ENCODE peak calls at places on chromosomes 6 and 20, in six cellular contexts. One of them, this sample, is unnamed.

GRCh38 chr20:30502670-30503069 is 754.8 kb upstream of the DEFB115 start:
- DNase-seq in A549: no peak
- DNase-seq in IMR-90: no peak
- DNase-seq in left cardiac atrium: no peak
- DNase-seq in AG09309: no peak
- DNase-seq in adrenal gland: no peak
- DNase-seq in this sample: no peak

GRCh38 chr6:166671434-166672061 is 44.5 kb upstream of the RPS6KA2 start:
- DNase-seq in A549: no peak
- DNase-seq in IMR-90: no peak
- DNase-seq in left cardiac atrium: peak; percentile 58
- DNase-seq in AG09309: no peak
- DNase-seq in adrenal gland: peak; percentile 85
- DNase-seq in this sample: peak; percentile 17

GRCh38 chr6:113352029-113352801 is 504.9 kb upstream of the MARCKS start:
- DNase-seq in A549: peak; percentile 33
- DNase-seq in IMR-90: peak; percentile 84
- DNase-seq in left cardiac atrium: no peak
- DNase-seq in AG09309: no peak
- DNase-seq in adrenal gland: no peak
- DNase-seq in this sample: peak; percentile 76

GRCh38 chr20:36145877-36146707 is 8.4 kb upstream of the EPB41L1 start:
- DNase-seq in A549: no peak
- DNase-seq in IMR-90: peak; percentile 44
- DNase-seq in left cardiac atrium: peak; percentile 62
- DNase-seq in AG09309: no peak
- DNase-seq in adrenal gland: peak; percentile 75
- DNase-seq in this sample: no peak

GRCh38 chr6:29943053-29943966 is 978 bp downstream of the HLA-A start:
- DNase-seq in A549: no peak
- DNase-seq in IMR-90: no peak
- DNase-seq in left cardiac atrium: no peak
- DNase-seq in AG09309: no peak
- DNase-seq in adrenal gland: no peak
- DNase-seq in this sample: no peak

GRCh38 chr6:7484666-7485065 is 56.8 kb upstream of the DSP start:
- DNase-seq in A549: no peak
- DNase-seq in IMR-90: no peak
- DNase-seq in left cardiac atrium: no peak
- DNase-seq in AG09309: no peak
- DNase-seq in adrenal gland: no peak
- DNase-seq in this sample: no peak

GRCh38 chr6:150898390-150899170 is 33.1 kb downstream of the MTHFD1L start:
- DNase-seq in A549: no peak
- DNase-seq in IMR-90: peak; percentile 57
- DNase-seq in left cardiac atrium: no peak
- DNase-seq in AG09309: no peak
- DNase-seq in adrenal gland: no peak
- DNase-seq in this sample: peak; percentile 54

GRCh38 chr20:17995967-17996819 is 27.4 kb downstream of the MGME1 start:
- DNase-seq in A549: peak; percentile 66
- DNase-seq in IMR-90: peak; percentile 74
- DNase-seq in left cardiac atrium: no peak
- DNase-seq in AG09309: peak; percentile 40
- DNase-seq in adrenal gland: peak; percentile 84
- DNase-seq in this sample: peak; percentile 82

GRCh38 chr20:62507991-62508640 is 32.3 kb upstream of the GATA5 start:
- DNase-seq in A549: no peak
- DNase-seq in IMR-90: no peak
- DNase-seq in left cardiac atrium: no peak
- DNase-seq in AG09309: no peak
- DNase-seq in adrenal gland: no peak
- DNase-seq in this sample: no peak

GRCh38 chr6:137353346-137353745 is 134.2 kb upstream of the IFNGR1 start:
- DNase-seq in A549: no peak
- DNase-seq in IMR-90: no peak
- DNase-seq in left cardiac atrium: no peak
- DNase-seq in AG09309: no peak
- DNase-seq in adrenal gland: no peak
- DNase-seq in this sample: peak; percentile 58

GRCh38 chr6:92122746-92123145 is 1296.6 kb downstream of the EPHA7 start:
- DNase-seq in A549: no peak
- DNase-seq in IMR-90: peak; percentile 1
- DNase-seq in left cardiac atrium: no peak
- DNase-seq in AG09309: no peak
- DNase-seq in adrenal gland: no peak
- DNase-seq in this sample: peak; percentile 13

GRCh38 chr6:116015983-116016382 is 44.7 kb downstream of the FRK start:
- DNase-seq in A549: no peak
- DNase-seq in IMR-90: no peak
- DNase-seq in left cardiac atrium: no peak
- DNase-seq in AG09309: no peak
- DNase-seq in adrenal gland: no peak
- DNase-seq in this sample: no peak

GRCh38 chr20:11352041-11352440 is 565.7 kb upstream of the BTBD3 start:
- DNase-seq in A549: no peak
- DNase-seq in IMR-90: no peak
- DNase-seq in left cardiac atrium: no peak
- DNase-seq in AG09309: no peak
- DNase-seq in adrenal gland: no peak
- DNase-seq in this sample: no peak

GRCh38 chr6:43138267-43138666 is 32.8 kb upstream of the SRF start:
- DNase-seq in A549: no peak
- DNase-seq in IMR-90: no peak
- DNase-seq in left cardiac atrium: no peak
- DNase-seq in AG09309: no peak
- DNase-seq in adrenal gland: no peak
- DNase-seq in this sample: no peak

GRCh38 chr6:37607949-37608348 is 89.7 kb downstream of the MDGA1 start:
- DNase-seq in A549: peak; percentile 22
- DNase-seq in IMR-90: peak; percentile 57
- DNase-seq in left cardiac atrium: no peak
- DNase-seq in AG09309: no peak
- DNase-seq in adrenal gland: no peak
- DNase-seq in this sample: peak; percentile 57

GRCh38 chr20:13396036-13396435 is 175.0 kb downstream of the ISM1 start:
- DNase-seq in A549: no peak
- DNase-seq in IMR-90: peak; percentile 56
- DNase-seq in left cardiac atrium: no peak
- DNase-seq in AG09309: peak; percentile 94
- DNase-seq in adrenal gland: no peak
- DNase-seq in this sample: peak; percentile 31

GRCh38 chr6:45513843-45514242 is 136.1 kb upstream of the SUPT3H start:
- DNase-seq in A549: no peak
- DNase-seq in IMR-90: no peak
- DNase-seq in left cardiac atrium: no peak
- DNase-seq in AG09309: no peak
- DNase-seq in adrenal gland: no peak
- DNase-seq in this sample: no peak

GRCh38 chr6:105897131-105897530 is 189.0 kb upstream of the PRDM1 start:
- DNase-seq in A549: no peak
- DNase-seq in IMR-90: peak; percentile 21
- DNase-seq in left cardiac atrium: no peak
- DNase-seq in AG09309: no peak
- DNase-seq in adrenal gland: no peak
- DNase-seq in this sample: no peak

GRCh38 chr20:57664476-57664875 is 44.2 kb upstream of the ZBP1 start:
- DNase-seq in A549: no peak
- DNase-seq in IMR-90: no peak
- DNase-seq in left cardiac atrium: peak; percentile 21
- DNase-seq in AG09309: no peak
- DNase-seq in adrenal gland: peak; percentile 46
- DNase-seq in this sample: no peak

GRCh38 chr20:8808180-8808535 is 260.7 kb upstream of the PLCB4 start:
- DNase-seq in A549: no peak
- DNase-seq in IMR-90: no peak
- DNase-seq in left cardiac atrium: no peak
- DNase-seq in AG09309: no peak
- DNase-seq in adrenal gland: peak; percentile 64
- DNase-seq in this sample: no peak

GRCh38 chr6:158677906-158678305 is 28.1 kb downstream of the SYTL3 start:
- DNase-seq in A549: no peak
- DNase-seq in IMR-90: no peak
- DNase-seq in left cardiac atrium: no peak
- DNase-seq in AG09309: no peak
- DNase-seq in adrenal gland: peak; percentile 27
- DNase-seq in this sample: no peak

GRCh38 chr6:127343753-127344659 is 597 bp upstream of the ECHDC1 start:
- DNase-seq in A549: no peak
- DNase-seq in IMR-90: peak; percentile 79
- DNase-seq in left cardiac atrium: no peak
- DNase-seq in AG09309: no peak
- DNase-seq in adrenal gland: no peak
- DNase-seq in this sample: peak; percentile 61

GRCh38 chr20:31522756-31523155 is 8.5 kb downstream of the HM13 start:
- DNase-seq in A549: no peak
- DNase-seq in IMR-90: no peak
- DNase-seq in left cardiac atrium: no peak
- DNase-seq in AG09309: no peak
- DNase-seq in adrenal gland: no peak
- DNase-seq in this sample: no peak

GRCh38 chr6:41940759-41941279 is 789 bp downstream of the CCND3 start:
- DNase-seq in A549: no peak
- DNase-seq in IMR-90: peak; percentile 12
- DNase-seq in left cardiac atrium: peak; percentile 63
- DNase-seq in AG09309: no peak
- DNase-seq in adrenal gland: peak; percentile 78
- DNase-seq in this sample: no peak

GRCh38 chr20:35344354-35344837 is 52.2 kb upstream of the FAM83C start:
- DNase-seq in A549: no peak
- DNase-seq in IMR-90: peak; percentile 96
- DNase-seq in left cardiac atrium: peak; percentile 76
- DNase-seq in AG09309: peak; percentile 86
- DNase-seq in adrenal gland: peak; percentile 80
- DNase-seq in this sample: peak; percentile 96

GRCh38 chr6:31114540-31114876 is at the start of gene PSORS1C1:
- DNase-seq in A549: peak; percentile 73
- DNase-seq in IMR-90: peak; percentile 95
- DNase-seq in left cardiac atrium: peak; percentile 86
- DNase-seq in AG09309: peak; percentile 82
- DNase-seq in adrenal gland: peak; percentile 89
- DNase-seq in this sample: peak; percentile 89

GRCh38 chr6:119241540-119242309 is 107.8 kb downstream of the MAN1A1 start:
- DNase-seq in A549: no peak
- DNase-seq in IMR-90: no peak
- DNase-seq in left cardiac atrium: no peak
- DNase-seq in AG09309: no peak
- DNase-seq in adrenal gland: no peak
- DNase-seq in this sample: no peak

GRCh38 chr20:64079273-64080012 is at the start of gene RGS19:
- DNase-seq in A549: no peak
- DNase-seq in IMR-90: peak; percentile 64
- DNase-seq in left cardiac atrium: peak; percentile 83
- DNase-seq in AG09309: no peak
- DNase-seq in adrenal gland: peak; percentile 77
- DNase-seq in this sample: peak; percentile 42

GRCh38 chr20:2507875-2508630 is 662 bp downstream of the ZNF343 start:
- DNase-seq in A549: peak; percentile 46
- DNase-seq in IMR-90: peak; percentile 47
- DNase-seq in left cardiac atrium: peak; percentile 30
- DNase-seq in AG09309: no peak
- DNase-seq in adrenal gland: no peak
- DNase-seq in this sample: peak; percentile 22

GRCh38 chr6:141501616-141502015 is 631.1 kb upstream of the GJE1 start:
- DNase-seq in A549: no peak
- DNase-seq in IMR-90: no peak
- DNase-seq in left cardiac atrium: no peak
- DNase-seq in AG09309: no peak
- DNase-seq in adrenal gland: no peak
- DNase-seq in this sample: no peak

GRCh38 chr6:44097782-44098317 is 29.4 kb downstream of the MRPL14 start:
- DNase-seq in A549: no peak
- DNase-seq in IMR-90: no peak
- DNase-seq in left cardiac atrium: no peak
- DNase-seq in AG09309: no peak
- DNase-seq in adrenal gland: no peak
- DNase-seq in this sample: no peak

GRCh38 chr6:160534050-160534696 is 129.9 kb downstream of the LPA start:
- DNase-seq in A549: peak; percentile 38
- DNase-seq in IMR-90: peak; percentile 24
- DNase-seq in left cardiac atrium: peak; percentile 43
- DNase-seq in AG09309: no peak
- DNase-seq in adrenal gland: peak; percentile 78
- DNase-seq in this sample: peak; percentile 63

GRCh38 chr6:79073888-79074287 is 4.2 kb downstream of the PHIP start:
- DNase-seq in A549: no peak
- DNase-seq in IMR-90: no peak
- DNase-seq in left cardiac atrium: no peak
- DNase-seq in AG09309: no peak
- DNase-seq in adrenal gland: no peak
- DNase-seq in this sample: no peak